ENCODE peak calls at places on chromosomes 7 and 10, in six cellular contexts. W is glutamatergic neuron, C is HCT116, T is HFFc6, K is mesothelial cell of epicardium, F is AG09309. D is an unnamed sample.

GRCh38 chr7:45652630-45653029 is 78.5 kb downstream of the ADCY1 start:
- DNase-seq in W (no peak), C (no peak), T (no peak), K (no peak), F (no peak), D (no peak)

GRCh38 chr10:133616371-133617130 is 10.0 kb downstream of the FRG2B start:
- DNase-seq in W (no peak), C (no peak), T (no peak), K (no peak), F (no peak), D (no peak)

GRCh38 chr10:60916025-60916424 is 28.0 kb downstream of the RHOBTB1 start:
- DNase-seq in W (no peak), C (no peak), T (no peak), K (no peak), F (no peak), D (peak)

GRCh38 chr7:141439776-141440175 is 111.4 kb upstream of the AGK start:
- DNase-seq in W (no peak), C (no peak), T (no peak), K (no peak), F (no peak), D (no peak)

GRCh38 chr7:4692055-4692454 is 10.0 kb downstream of the FOXK1 start:
- DNase-seq in W (no peak), C (no peak), T (no peak), K (no peak), F (no peak), D (no peak)

GRCh38 chr10:93390691-93391090 is 91.4 kb downstream of the MYOF start:
- DNase-seq in W (no peak), C (no peak), T (no peak), K (no peak), F (no peak), D (no peak)

GRCh38 chr10:29471483-29471859 is 163.3 kb downstream of the SVIL start:
- DNase-seq in W (no peak), C (no peak), T (peak), K (no peak), F (peak), D (peak)

GRCh38 chr7:137891016-137891655 is 44.4 kb upstream of the DGKI start:
- DNase-seq in W (no peak), C (no peak), T (no peak), K (no peak), F (no peak), D (no peak)

GRCh38 chr10:1127629-1128028 is 71.4 kb downstream of the WDR37 start:
- DNase-seq in W (no peak), C (no peak), T (no peak), K (no peak), F (no peak), D (no peak)

GRCh38 chr10:60894816-60895215 is 49.2 kb downstream of the RHOBTB1 start:
- DNase-seq in W (no peak), C (no peak), T (no peak), K (no peak), F (no peak), D (no peak)

GRCh38 chr10:98257961-98258360 is 10.0 kb downstream of the LOXL4 start:
- DNase-seq in W (no peak), C (no peak), T (no peak), K (no peak), F (no peak), D (no peak)

GRCh38 chr10:113158183-113158582 is 208.1 kb downstream of the TCF7L2 start:
- DNase-seq in W (no peak), C (no peak), T (peak), K (no peak), F (no peak), D (no peak)

GRCh38 chr7:138076196-138076595 is at the start of gene AKR1D1:
- DNase-seq in W (no peak), C (no peak), T (no peak), K (no peak), F (no peak), D (no peak)

GRCh38 chr7:158887594-158887993 is 31.2 kb downstream of the DYNC2I1 start:
- DNase-seq in W (no peak), C (no peak), T (peak), K (no peak), F (peak), D (no peak)

GRCh38 chr7:139798221-139798620 is 20.4 kb upstream of the HIPK2 start:
- DNase-seq in W (no peak), C (no peak), T (no peak), K (no peak), F (no peak), D (no peak)

GRCh38 chr10:73263948-73264347 is 11.5 kb upstream of the MRPS16 start:
- DNase-seq in W (no peak), C (no peak), T (peak), K (no peak), F (peak), D (peak)

GRCh38 chr7:37927739-37928444 is 7.5 kb downstream of the EPDR1 start:
- DNase-seq in W (no peak), C (no peak), T (no peak), K (no peak), F (no peak), D (no peak)

GRCh38 chr7:103432713-103433112 is 13.3 kb downstream of the SLC26A5 start:
- DNase-seq in W (no peak), C (no peak), T (no peak), K (no peak), F (no peak), D (peak)

GRCh38 chr7:143929224-143929920 is 5.7 kb upstream of the OR2F2 start:
- DNase-seq in W (no peak), C (no peak), T (no peak), K (no peak), F (no peak), D (peak)

GRCh38 chr7:64300641-64301405 is 12.9 kb upstream of the ZNF736 start:
- DNase-seq in W (no peak), C (no peak), T (no peak), K (no peak), F (no peak), D (peak)

GRCh38 chr7:30800785-30801252 is 29.6 kb downstream of the MINDY4 start:
- DNase-seq in W (peak), C (peak), T (peak), K (peak), F (peak), D (peak)

GRCh38 chr7:85038466-85038865 is 148.4 kb downstream of the SEMA3D start:
- DNase-seq in W (no peak), C (no peak), T (no peak), K (no peak), F (no peak), D (no peak)

GRCh38 chr7:83162402-83163256 is at the start of gene PCLO:
- DNase-seq in W (peak), C (peak), T (no peak), K (peak), F (no peak), D (peak)
- TF ChIP-seq CTCF in W (no peak), C (no peak), T (no peak), K (no peak), F (no peak), D (no peak)

GRCh38 chr7:25839084-25839769 is 312.8 kb upstream of the NFE2L3 start:
- DNase-seq in W (no peak), C (no peak), T (no peak), K (no peak), F (no peak), D (peak)
- TF ChIP-seq CTCF in W (peak), C (peak), T (peak), K (peak), F (peak), D (peak)

GRCh38 chr7:101870361-101871062 is 53.1 kb downstream of the CUX1 start:
- DNase-seq in W (no peak), C (peak), T (no peak), K (no peak), F (no peak), D (peak)
- TF ChIP-seq CTCF in W (no peak), C (peak), T (peak), K (no peak), F (peak), D (peak)

DNA sequence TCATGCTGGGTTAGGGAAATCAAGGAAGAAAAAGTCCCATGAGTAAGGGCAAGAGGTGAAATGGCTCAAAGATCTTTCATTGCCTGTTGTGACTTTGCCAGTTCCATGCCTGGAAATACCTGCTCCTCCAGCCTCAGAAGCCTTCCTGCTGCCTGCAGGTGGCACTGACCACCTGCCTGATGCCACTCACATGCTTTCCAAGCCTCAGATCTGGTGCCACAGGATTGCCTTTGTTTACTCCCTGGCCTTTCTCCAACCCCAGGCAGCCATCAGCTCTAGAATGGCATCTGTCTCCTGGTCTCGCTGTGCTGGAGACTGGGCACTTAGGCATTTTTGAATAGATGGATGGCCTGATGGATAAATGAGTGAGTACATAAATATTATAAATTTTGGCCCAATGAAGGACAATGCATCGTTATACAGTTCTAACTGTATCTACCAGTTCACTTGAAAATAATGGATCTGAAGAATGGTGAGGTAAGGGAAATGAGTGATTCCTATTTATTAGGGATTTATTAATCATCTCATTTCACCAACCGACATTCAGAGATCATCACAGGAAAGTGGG is 657.2 kb downstream of the INHBA start:
- DNase-seq in W (no peak), C (peak), T (no peak), K (no peak), F (no peak), D (peak)
- TF ChIP-seq CTCF in W (no peak), C (peak), T (peak), K (no peak), F (no peak), D (peak)

DNA sequence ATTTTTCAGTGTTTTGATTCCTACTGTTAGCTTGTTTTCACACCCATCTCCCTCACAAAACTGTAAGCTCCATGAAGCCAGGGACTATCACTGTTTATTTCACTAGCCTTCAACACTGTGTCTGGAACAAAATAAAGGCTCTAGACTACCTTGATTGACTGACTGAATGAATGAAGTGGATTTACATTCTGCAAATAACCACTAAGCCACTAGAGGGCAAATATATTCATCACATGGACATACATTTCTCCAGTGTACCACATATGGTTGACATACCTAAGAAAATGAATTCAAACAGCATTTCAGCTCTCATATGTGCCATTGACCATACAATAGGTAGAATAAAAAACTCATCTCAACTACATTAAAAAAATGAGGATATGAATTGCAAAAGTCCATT is 185.9 kb downstream of the RAB11FIP2 start:
- DNase-seq in W (no peak), C (peak), T (no peak), K (no peak), F (no peak), D (peak)
- TF ChIP-seq CTCF in W (peak), C (peak), T (peak), K (peak), F (no peak), D (peak)

D was measured in PC-3.